ENCODE peak calls at places on chromosomes 2 and 18, in five cellular contexts. B is aorta; T is PC-9; I is GM23248; W is CD8-positive, alpha-beta T cell. C is an unnamed sample.
A peak's percentile ranks its signal among the peaks of the same experiment; 100 is the strongest.

GRCh38 chr2:208134928-208135586 is 5.4 kb upstream of the CRYGC start:
- DNase-seq in B (no peak), T (no peak), I (no peak), W (no peak), C (peak; percentile 35)

GRCh38 chr2:47785986-47786385 is 3.0 kb downstream of the MSH6 start:
- DNase-seq in B (no peak), T (no peak), I (no peak), W (no peak), C (no peak)

GRCh38 chr2:106117347-106117746 is 76.8 kb downstream of the UXS1 start:
- DNase-seq in B (no peak), T (no peak), I (no peak), W (no peak), C (no peak)

GRCh38 chr18:14937271-14937670 is 189.3 kb downstream of the ANKRD30B start:
- DNase-seq in B (no peak), T (no peak), I (no peak), W (no peak), C (no peak)

GRCh38 chr2:225002656-225003045 is 39.6 kb downstream of the DOCK10 start:
- DNase-seq in B (no peak), T (no peak), I (no peak), W (no peak), C (no peak)

GRCh38 chr2:24566630-24567029 is 75.6 kb downstream of the NCOA1 start:
- DNase-seq in B (no peak), T (no peak), I (no peak), W (no peak), C (no peak)

GRCh38 chr2:141959016-141959415 is 171.8 kb downstream of the LRP1B start:
- DNase-seq in B (no peak), T (no peak), I (no peak), W (no peak), C (no peak)

GRCh38 chr18:68449292-68449691 is 265.6 kb downstream of the TMX3 start:
- DNase-seq in B (no peak), T (no peak), I (peak; percentile 82), W (no peak), C (peak; percentile 43)

GRCh38 chr2:171957061-171957460 is 34.8 kb downstream of the HAT1 start:
- DNase-seq in B (no peak), T (peak; percentile 21), I (peak; percentile 42), W (no peak), C (peak; percentile 14)

GRCh38 chr2:217150236-217150635 is 290.4 kb upstream of the TNP1 start:
- DNase-seq in B (no peak), T (no peak), I (peak; percentile 49), W (no peak), C (no peak)

GRCh38 chr2:216698895-216699294 is 3.5 kb upstream of the IGFBP5 start:
- DNase-seq in B (no peak), T (no peak), I (peak; percentile 85), W (no peak), C (peak; percentile 49)

GRCh38 chr18:9042766-9043481 is 59.6 kb upstream of the NDUFV2 start:
- DNase-seq in B (no peak), T (no peak), I (no peak), W (no peak), C (no peak)

GRCh38 chr2:120759543-120760331 is 24.1 kb downstream of the GLI2 start:
- DNase-seq in B (peak; percentile 26), T (no peak), I (no peak), W (no peak), C (no peak)

GRCh38 chr2:27326536-27326935 is 3.6 kb upstream of the MPV17 start:
- DNase-seq in B (no peak), T (no peak), I (no peak), W (no peak), C (no peak)

GRCh38 chr18:24369420-24369819 is 28.2 kb downstream of the OSBPL1A start:
- DNase-seq in B (no peak), T (no peak), I (peak; percentile 3), W (no peak), C (no peak)

GRCh38 chr18:51897884-51898283 is 442.1 kb upstream of the DCC start:
- DNase-seq in B (no peak), T (no peak), I (no peak), W (no peak), C (peak; percentile 69)

GRCh38 chr2:17191223-17191622 is 327.0 kb downstream of the RAD51AP2 start:
- DNase-seq in B (no peak), T (no peak), I (no peak), W (no peak), C (no peak)

GRCh38 chr18:34280653-34281052 is 55.9 kb upstream of the NOL4 start:
- DNase-seq in B (no peak), T (no peak), I (no peak), W (no peak), C (no peak)

GRCh38 chr18:36589857-36590543 is 238.8 kb downstream of the TPGS2 start:
- DNase-seq in B (no peak), T (no peak), I (peak; percentile 66), W (no peak), C (peak; percentile 77)

GRCh38 chr2:37324536-37324785 is 172 bp downstream of the PRKD3 start:
- DNase-seq in B (peak; percentile 89), T (no peak), I (peak; percentile 86), W (peak; percentile 43), C (no peak)

GRCh38 chr2:48548871-48549270 is 18.9 kb downstream of the STON1 start:
- DNase-seq in B (no peak), T (no peak), I (peak; percentile 30), W (no peak), C (no peak)

GRCh38 chr18:47931707-47932103 is 1.2 kb upstream of the SMAD2 start:
- DNase-seq in B (no peak), T (peak; percentile 35), I (peak; percentile 20), W (peak; percentile 5), C (no peak)

GRCh38 chr2:13550832-13551231 is 834.1 kb downstream of the TRIB2 start:
- DNase-seq in B (no peak), T (no peak), I (no peak), W (no peak), C (no peak)

GRCh38 chr2:101223814-101224231 is 28.9 kb upstream of the CNOT11 start:
- DNase-seq in B (no peak), T (no peak), I (peak; percentile 36), W (peak; percentile 25), C (no peak)

GRCh38 chr2:95025406-95026319 is at the start of gene MAL:
- DNase-seq in B (no peak), T (peak; percentile 78), I (no peak), W (peak; percentile 18), C (peak; percentile 23)

GRCh38 chr18:6543330-6543908 is 128.7 kb upstream of the L3MBTL4 start:
- DNase-seq in B (no peak), T (no peak), I (peak; percentile 55), W (no peak), C (peak; percentile 27)

GRCh38 chr2:222289280-222290250 is 9.2 kb downstream of the PAX3 start:
- DNase-seq in B (no peak), T (no peak), I (no peak), W (no peak), C (no peak)
- H3K4me3 ChIP-seq in B (no peak overlapping the region), T (no peak overlapping the region), I (no peak overlapping the region), W (no peak overlapping the region), C (no peak overlapping the region)

GRCh38 chr2:67216103-67216502 is 181.0 kb upstream of the ETAA1 start:
- DNase-seq in B (no peak), T (no peak), I (no peak), W (no peak), C (no peak)

GRCh38 chr2:67215636-67216035 is 181.5 kb upstream of the ETAA1 start:
- DNase-seq in B (no peak), T (no peak), I (no peak), W (no peak), C (no peak)

GRCh38 chr2:67214585-67215184 is 182.4 kb upstream of the ETAA1 start:
- DNase-seq in B (no peak), T (no peak), I (no peak), W (no peak), C (no peak)

GRCh38 chr2:67213677-67214402 is 183.3 kb upstream of the ETAA1 start:
- DNase-seq in B (no peak), T (no peak), I (no peak), W (no peak), C (no peak)

DNA sequence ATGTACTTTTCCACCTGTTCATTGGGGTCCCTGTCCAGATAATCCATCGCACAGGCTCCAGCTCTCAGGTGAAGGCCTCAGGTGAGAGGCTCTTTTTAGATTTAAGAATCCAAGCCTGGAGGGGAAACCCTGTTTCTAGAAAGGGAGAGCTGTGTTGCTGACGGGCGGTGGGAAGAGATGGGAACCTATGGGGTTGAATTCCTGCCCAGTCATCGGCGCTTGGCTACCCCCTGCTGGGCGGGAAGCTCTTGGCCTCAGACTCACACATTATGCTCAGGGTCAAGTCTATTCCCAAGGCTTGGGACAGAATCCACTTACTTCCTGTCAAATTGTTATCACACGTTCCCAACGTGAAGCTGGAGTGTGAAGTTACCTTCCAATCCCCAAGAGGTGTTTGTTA is 181.9 kb upstream of the ETAA1 start:
- DNase-seq in B (no peak), T (no peak), I (peak; percentile 41), W (no peak), C (peak; percentile 46)
- H3K27ac ChIP-seq in B (no peak overlapping the region), T (no peak overlapping the region), I (no peak overlapping the region), W (no peak overlapping the region), C (no peak overlapping the region)

GRCh38 chr2:31134450-31134849 is 3.8 kb downstream of the GALNT14 start:
- DNase-seq in B (no peak), T (no peak), I (no peak), W (no peak), C (no peak)

GRCh38 chr2:31138037-31138962 is at the start of gene GALNT14:
- DNase-seq in B (peak; percentile 68), T (peak; percentile 49), I (peak; percentile 82), W (no peak), C (peak; percentile 82)

GRCh38 chr2:31136000-31136399 is 2.2 kb downstream of the GALNT14 start:
- DNase-seq in B (no peak), T (no peak), I (no peak), W (no peak), C (no peak)

GRCh38 chr2:31137211-31138036 is 816 bp downstream of the GALNT14 start:
- DNase-seq in B (no peak), T (peak; percentile 2), I (peak; percentile 47), W (no peak), C (peak; percentile 49)

DNA sequence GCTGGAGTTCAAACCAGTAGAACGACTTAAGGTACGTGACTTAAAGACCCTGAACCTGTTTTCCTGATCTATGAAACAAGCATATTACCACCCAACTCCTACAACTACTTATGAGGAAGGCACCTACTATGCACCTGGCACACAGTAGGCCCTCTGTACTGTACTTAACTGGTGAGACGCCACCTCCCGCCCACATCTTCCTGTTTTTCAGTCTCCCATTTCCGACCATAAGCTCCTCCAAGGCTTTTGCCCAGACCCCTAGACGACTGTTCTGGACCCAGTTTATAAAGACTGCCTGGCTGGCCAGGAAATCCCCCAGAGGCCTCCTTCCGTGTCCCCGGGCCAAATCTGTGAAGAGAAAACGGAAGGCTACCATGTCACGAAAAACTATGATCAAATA is 1.5 kb downstream of the GALNT14 start:
- DNase-seq in B (no peak), T (no peak), I (no peak), W (no peak), C (no peak)
- H3K4me3 ChIP-seq in B (no peak overlapping the region), T (peak overlapping the region; percentile 66), I (peak overlapping the region; percentile 78), W (no peak overlapping the region), C (peak overlapping the region; percentile 71)

DNA sequence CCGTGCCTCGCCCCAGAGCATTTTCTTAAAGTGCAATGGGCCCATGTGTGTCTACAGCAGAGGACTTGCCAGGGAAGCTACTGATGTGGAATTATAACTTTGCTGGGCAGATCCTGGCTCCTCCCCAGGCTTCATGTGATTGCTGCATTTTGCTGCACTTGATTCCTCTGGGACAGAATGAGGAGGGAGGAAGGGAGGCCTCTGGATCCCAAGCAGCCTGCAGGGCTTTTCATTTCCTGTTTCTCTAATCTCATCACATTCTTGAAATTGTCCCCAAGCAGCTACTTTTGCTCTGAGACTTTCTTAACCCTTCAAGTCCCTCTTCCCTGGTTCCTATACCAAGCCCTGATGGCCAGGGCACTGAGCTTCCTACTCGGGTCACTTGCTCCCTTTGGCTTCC is 134.4 kb upstream of the SEC11C start:
- DNase-seq in B (peak; percentile 84), T (peak; percentile 58), I (peak; percentile 69), W (no peak), C (no peak)
- H3K27ac ChIP-seq in B (peak overlapping the region; percentile 78), T (no peak overlapping the region), I (no peak overlapping the region), W (no peak overlapping the region), C (no peak overlapping the region)